ENCODE peak calls at places on chromosomes 11 and 22, in six cellular contexts. One of them, this sample, is unnamed.
A peak's percentile ranks its signal among the peaks of the same experiment; 100 is the strongest.

GRCh38 chr22:20666560-20666959 is 107.4 kb upstream of the SERPIND1 start:
- DNase-seq in heart right ventricle: no peak
- DNase-seq in fibroblast of lung: no peak
- DNase-seq in left ventricle myocardium inferior: no peak
- DNase-seq in neuronal stem cell: no peak
- DNase-seq in lower lobe of right lung: no peak
- DNase-seq in this sample: no peak

GRCh38 chr22:50459443-50460140 is 15.2 kb downstream of the SBF1 start:
- DNase-seq in heart right ventricle: no peak
- DNase-seq in fibroblast of lung: no peak
- DNase-seq in left ventricle myocardium inferior: no peak
- DNase-seq in neuronal stem cell: no peak
- DNase-seq in lower lobe of right lung: no peak
- DNase-seq in this sample: no peak

GRCh38 chr22:48802576-48802975 is 1025.1 kb downstream of the BRD1 start:
- DNase-seq in heart right ventricle: no peak
- DNase-seq in fibroblast of lung: no peak
- DNase-seq in left ventricle myocardium inferior: no peak
- DNase-seq in neuronal stem cell: no peak
- DNase-seq in lower lobe of right lung: no peak
- DNase-seq in this sample: peak; percentile 40

GRCh38 chr22:48431536-48432315 is 1395.9 kb downstream of the BRD1 start:
- DNase-seq in heart right ventricle: no peak
- DNase-seq in fibroblast of lung: no peak
- DNase-seq in left ventricle myocardium inferior: no peak
- DNase-seq in neuronal stem cell: no peak
- DNase-seq in lower lobe of right lung: no peak
- DNase-seq in this sample: no peak

GRCh38 chr11:28110108-28110838 is 2.1 kb downstream of the METTL15 start:
- DNase-seq in heart right ventricle: peak; percentile 67
- DNase-seq in fibroblast of lung: peak; percentile 80
- DNase-seq in left ventricle myocardium inferior: peak; percentile 68
- DNase-seq in neuronal stem cell: peak; percentile 35
- DNase-seq in lower lobe of right lung: peak; percentile 79
- DNase-seq in this sample: peak; percentile 88

GRCh38 chr11:2088284-2088683 is 50.9 kb downstream of the IGF2 start:
- DNase-seq in heart right ventricle: no peak
- DNase-seq in fibroblast of lung: no peak
- DNase-seq in left ventricle myocardium inferior: no peak
- DNase-seq in neuronal stem cell: no peak
- DNase-seq in lower lobe of right lung: peak; percentile 19
- DNase-seq in this sample: no peak

GRCh38 chr22:36081023-36081431 is 52.4 kb upstream of the RBFOX2 start:
- DNase-seq in heart right ventricle: no peak
- DNase-seq in fibroblast of lung: peak; percentile 96
- DNase-seq in left ventricle myocardium inferior: no peak
- DNase-seq in neuronal stem cell: no peak
- DNase-seq in lower lobe of right lung: no peak
- DNase-seq in this sample: no peak

GRCh38 chr22:39839917-39840510 is 53.5 kb downstream of the ENTHD1 start:
- DNase-seq in heart right ventricle: no peak
- DNase-seq in fibroblast of lung: no peak
- DNase-seq in left ventricle myocardium inferior: no peak
- DNase-seq in neuronal stem cell: no peak
- DNase-seq in lower lobe of right lung: no peak
- DNase-seq in this sample: no peak

GRCh38 chr11:12507391-12507790 is 130.0 kb downstream of the PARVA start:
- DNase-seq in heart right ventricle: no peak
- DNase-seq in fibroblast of lung: no peak
- DNase-seq in left ventricle myocardium inferior: no peak
- DNase-seq in neuronal stem cell: no peak
- DNase-seq in lower lobe of right lung: no peak
- DNase-seq in this sample: no peak

GRCh38 chr22:40024201-40025061 is 29.7 kb downstream of the FAM83F start:
- DNase-seq in heart right ventricle: peak; percentile 68
- DNase-seq in fibroblast of lung: peak; percentile 53
- DNase-seq in left ventricle myocardium inferior: peak; percentile 63
- DNase-seq in neuronal stem cell: peak; percentile 67
- DNase-seq in lower lobe of right lung: peak; percentile 82
- DNase-seq in this sample: peak; percentile 43

GRCh38 chr11:72229925-72230763 is 5.6 kb downstream of the INPPL1 start:
- DNase-seq in heart right ventricle: no peak
- DNase-seq in fibroblast of lung: no peak
- DNase-seq in left ventricle myocardium inferior: no peak
- DNase-seq in neuronal stem cell: no peak
- DNase-seq in lower lobe of right lung: no peak
- DNase-seq in this sample: peak; percentile 70

GRCh38 chr11:57426754-57427691 is at the start of gene SLC43A3:
- DNase-seq in heart right ventricle: peak; percentile 77
- DNase-seq in fibroblast of lung: peak; percentile 92
- DNase-seq in left ventricle myocardium inferior: peak; percentile 75
- DNase-seq in neuronal stem cell: peak; percentile 17
- DNase-seq in lower lobe of right lung: peak; percentile 80
- DNase-seq in this sample: peak; percentile 45

GRCh38 chr11:24093410-24093809 is 403.4 kb upstream of the LUZP2 start:
- DNase-seq in heart right ventricle: no peak
- DNase-seq in fibroblast of lung: no peak
- DNase-seq in left ventricle myocardium inferior: no peak
- DNase-seq in neuronal stem cell: no peak
- DNase-seq in lower lobe of right lung: no peak
- DNase-seq in this sample: no peak

GRCh38 chr11:29452131-29452530 is 564.7 kb downstream of the KCNA4 start:
- DNase-seq in heart right ventricle: no peak
- DNase-seq in fibroblast of lung: peak; percentile 82
- DNase-seq in left ventricle myocardium inferior: no peak
- DNase-seq in neuronal stem cell: no peak
- DNase-seq in lower lobe of right lung: no peak
- DNase-seq in this sample: no peak

GRCh38 chr11:46369458-46370152 is 11.9 kb upstream of the MDK start:
- DNase-seq in heart right ventricle: peak; percentile 56
- DNase-seq in fibroblast of lung: peak; percentile 72
- DNase-seq in left ventricle myocardium inferior: no peak
- DNase-seq in neuronal stem cell: no peak
- DNase-seq in lower lobe of right lung: no peak
- DNase-seq in this sample: no peak

GRCh38 chr11:19208959-19209568 is 7.3 kb upstream of the CSRP3 start:
- DNase-seq in heart right ventricle: no peak
- DNase-seq in fibroblast of lung: no peak
- DNase-seq in left ventricle myocardium inferior: no peak
- DNase-seq in neuronal stem cell: no peak
- DNase-seq in lower lobe of right lung: no peak
- DNase-seq in this sample: no peak

GRCh38 chr11:69096473-69096872 is 47.7 kb downstream of the TPCN2 start:
- DNase-seq in heart right ventricle: no peak
- DNase-seq in fibroblast of lung: no peak
- DNase-seq in left ventricle myocardium inferior: no peak
- DNase-seq in neuronal stem cell: no peak
- DNase-seq in lower lobe of right lung: no peak
- DNase-seq in this sample: no peak

GRCh38 chr11:8773916-8774537 is 91.4 kb downstream of the RPL27A start:
- DNase-seq in heart right ventricle: no peak
- DNase-seq in fibroblast of lung: no peak
- DNase-seq in left ventricle myocardium inferior: no peak
- DNase-seq in neuronal stem cell: no peak
- DNase-seq in lower lobe of right lung: no peak
- DNase-seq in this sample: no peak

GRCh38 chr11:70912226-70912840 is 340.0 kb downstream of the SHANK2 start:
- DNase-seq in heart right ventricle: no peak
- DNase-seq in fibroblast of lung: peak; percentile 54
- DNase-seq in left ventricle myocardium inferior: no peak
- DNase-seq in neuronal stem cell: no peak
- DNase-seq in lower lobe of right lung: no peak
- DNase-seq in this sample: no peak

GRCh38 chr11:2390871-2391662 is 9.5 kb upstream of the TSSC4 start:
- DNase-seq in heart right ventricle: no peak
- DNase-seq in fibroblast of lung: peak; percentile 85
- DNase-seq in left ventricle myocardium inferior: no peak
- DNase-seq in neuronal stem cell: no peak
- DNase-seq in lower lobe of right lung: no peak
- DNase-seq in this sample: peak; percentile 74

GRCh38 chr11:77668760-77669159 is 31.2 kb upstream of the CLNS1A start:
- DNase-seq in heart right ventricle: no peak
- DNase-seq in fibroblast of lung: peak; percentile 68
- DNase-seq in left ventricle myocardium inferior: no peak
- DNase-seq in neuronal stem cell: no peak
- DNase-seq in lower lobe of right lung: no peak
- DNase-seq in this sample: no peak

GRCh38 chr11:135002236-135002635 is 590.2 kb upstream of the B3GAT1 start:
- DNase-seq in heart right ventricle: no peak
- DNase-seq in fibroblast of lung: no peak
- DNase-seq in left ventricle myocardium inferior: no peak
- DNase-seq in neuronal stem cell: no peak
- DNase-seq in lower lobe of right lung: no peak
- DNase-seq in this sample: no peak

GRCh38 chr11:128207861-128208321 is 379.5 kb downstream of the ETS1 start:
- DNase-seq in heart right ventricle: no peak
- DNase-seq in fibroblast of lung: peak; percentile 97
- DNase-seq in left ventricle myocardium inferior: no peak
- DNase-seq in neuronal stem cell: no peak
- DNase-seq in lower lobe of right lung: no peak
- DNase-seq in this sample: no peak

GRCh38 chr11:74019860-74020259 is 11.0 kb upstream of the UCP3 start:
- DNase-seq in heart right ventricle: no peak
- DNase-seq in fibroblast of lung: peak; percentile 71
- DNase-seq in left ventricle myocardium inferior: no peak
- DNase-seq in neuronal stem cell: no peak
- DNase-seq in lower lobe of right lung: no peak
- DNase-seq in this sample: no peak

GRCh38 chr11:58513747-58514367 is 6.0 kb upstream of the OR5B21 start:
- DNase-seq in heart right ventricle: no peak
- DNase-seq in fibroblast of lung: peak; percentile 50
- DNase-seq in left ventricle myocardium inferior: no peak
- DNase-seq in neuronal stem cell: peak; percentile 56
- DNase-seq in lower lobe of right lung: no peak
- DNase-seq in this sample: peak; percentile 60

DNA sequence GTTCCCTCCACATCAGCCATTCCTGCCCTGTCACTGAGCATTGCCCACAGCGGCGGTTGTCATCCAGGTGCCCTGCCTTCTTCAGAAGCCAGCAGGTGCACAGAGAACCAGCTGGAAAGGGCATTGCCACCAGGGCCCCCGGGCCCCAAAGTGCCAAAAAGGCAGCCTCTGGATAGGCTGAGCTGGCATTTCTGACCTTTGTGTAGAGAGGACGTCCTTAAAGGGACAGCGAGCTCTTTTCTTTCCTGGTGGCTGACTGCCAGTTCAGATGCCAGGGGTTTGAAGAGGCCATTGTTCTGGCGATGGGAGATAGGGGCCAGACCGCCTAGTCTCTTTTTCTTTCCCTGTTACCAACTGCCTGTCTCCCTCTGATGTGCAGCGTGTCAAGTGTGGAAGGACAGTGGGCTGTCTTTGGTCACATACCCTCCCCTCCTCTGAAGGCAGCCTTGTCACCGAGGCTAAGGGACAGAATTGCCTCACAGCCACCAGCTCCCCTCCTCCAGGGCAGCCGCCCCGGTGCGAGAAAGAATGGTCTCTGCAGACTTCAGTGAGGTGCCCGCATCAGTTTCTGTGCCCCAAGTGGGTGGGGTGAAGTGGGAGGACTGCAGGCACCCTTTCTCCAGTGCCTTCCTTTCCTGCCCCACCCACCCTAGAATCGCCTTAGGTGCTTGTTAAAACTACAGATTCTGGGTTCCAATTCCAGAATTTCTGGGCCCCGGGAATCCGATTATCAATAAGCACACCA is 109.6 kb downstream of the SCN3B start:
- DNase-seq in heart right ventricle: no peak
- DNase-seq in fibroblast of lung: no peak
- DNase-seq in left ventricle myocardium inferior: peak; percentile 23
- DNase-seq in neuronal stem cell: no peak
- DNase-seq in lower lobe of right lung: no peak
- DNase-seq in this sample: no peak
- H3K4me1 ChIP-seq in heart right ventricle: peaks cover 14% of the 10 kb centered on the region
- H3K4me1 ChIP-seq in fibroblast of lung: peaks cover 9% of the 10 kb centered on the region
- H3K4me1 ChIP-seq in left ventricle myocardium inferior: peaks cover 27% of the 10 kb centered on the region
- H3K4me1 ChIP-seq in neuronal stem cell: no peaks in the 10 kb centered on the region
- H3K4me1 ChIP-seq in lower lobe of right lung: no peaks in the 10 kb centered on the region
- H3K4me1 ChIP-seq in this sample: no peaks in the 10 kb centered on the region

GRCh38 chr11:126725043-126725442 is 275.5 kb downstream of the KIRREL3 start:
- DNase-seq in heart right ventricle: no peak
- DNase-seq in fibroblast of lung: no peak
- DNase-seq in left ventricle myocardium inferior: no peak
- DNase-seq in neuronal stem cell: no peak
- DNase-seq in lower lobe of right lung: no peak
- DNase-seq in this sample: no peak

GRCh38 chr11:126727381-126727780 is 273.2 kb downstream of the KIRREL3 start:
- DNase-seq in heart right ventricle: no peak
- DNase-seq in fibroblast of lung: peak; percentile 54
- DNase-seq in left ventricle myocardium inferior: no peak
- DNase-seq in neuronal stem cell: no peak
- DNase-seq in lower lobe of right lung: no peak
- DNase-seq in this sample: no peak

GRCh38 chr11:126723665-126724045 is 276.9 kb downstream of the KIRREL3 start:
- DNase-seq in heart right ventricle: no peak
- DNase-seq in fibroblast of lung: peak; percentile 56
- DNase-seq in left ventricle myocardium inferior: no peak
- DNase-seq in neuronal stem cell: no peak
- DNase-seq in lower lobe of right lung: no peak
- DNase-seq in this sample: no peak

GRCh38 chr11:126722956-126723664 is 277.5 kb downstream of the KIRREL3 start:
- DNase-seq in heart right ventricle: no peak
- DNase-seq in fibroblast of lung: no peak
- DNase-seq in left ventricle myocardium inferior: no peak
- DNase-seq in neuronal stem cell: no peak
- DNase-seq in lower lobe of right lung: no peak
- DNase-seq in this sample: no peak

DNA sequence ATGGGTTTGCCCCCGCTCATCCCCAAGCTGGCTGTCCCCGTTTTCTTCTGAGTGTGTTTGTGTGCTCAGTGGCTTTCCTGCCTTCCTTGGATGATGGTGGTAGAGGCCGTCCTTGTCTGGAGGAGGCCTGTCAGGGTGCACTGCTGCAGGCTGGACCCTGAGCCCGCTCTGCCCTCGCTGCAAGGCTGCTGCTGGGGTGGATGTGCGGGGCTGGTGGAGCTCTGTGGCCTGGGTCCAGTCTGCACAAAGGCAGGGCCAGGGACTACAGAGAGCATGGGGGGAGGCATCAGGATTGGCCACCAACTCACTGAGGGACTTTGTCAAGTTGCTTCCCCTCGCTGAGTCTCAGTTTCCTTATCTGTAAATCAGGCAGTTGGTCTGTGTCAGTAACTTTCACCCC is 275.0 kb downstream of the KIRREL3 start:
- DNase-seq in heart right ventricle: no peak
- DNase-seq in fibroblast of lung: no peak
- DNase-seq in left ventricle myocardium inferior: no peak
- DNase-seq in neuronal stem cell: no peak
- DNase-seq in lower lobe of right lung: no peak
- DNase-seq in this sample: no peak
- H3K27me3 ChIP-seq in heart right ventricle: no peaks in the 10 kb centered on the region
- H3K27me3 ChIP-seq in fibroblast of lung: no peaks in the 10 kb centered on the region
- H3K27me3 ChIP-seq in left ventricle myocardium inferior: peaks cover 48% of the 10 kb centered on the region
- H3K27me3 ChIP-seq in neuronal stem cell: no peaks in the 10 kb centered on the region
- H3K27me3 ChIP-seq in lower lobe of right lung: no peaks in the 10 kb centered on the region
- H3K27me3 ChIP-seq in this sample: no peaks in the 10 kb centered on the region

GRCh38 chr22:47232753-47233152 is 470.3 kb downstream of the TBC1D22A start:
- DNase-seq in heart right ventricle: no peak
- DNase-seq in fibroblast of lung: no peak
- DNase-seq in left ventricle myocardium inferior: no peak
- DNase-seq in neuronal stem cell: no peak
- DNase-seq in lower lobe of right lung: no peak
- DNase-seq in this sample: no peak
- H3K9me3 ChIP-seq in heart right ventricle: peaks cover 26% of the 10 kb centered on the region
- H3K9me3 ChIP-seq in fibroblast of lung: no peaks in the 10 kb centered on the region
- H3K9me3 ChIP-seq in left ventricle myocardium inferior: peaks cover 40% of the 10 kb centered on the region
- H3K9me3 ChIP-seq in neuronal stem cell: peaks cover 43% of the 10 kb centered on the region
- H3K9me3 ChIP-seq in lower lobe of right lung: peaks cover 5% of the 10 kb centered on the region
- H3K9me3 ChIP-seq in this sample: no peaks in the 10 kb centered on the region

GRCh38 chr22:22023581-22024137 is 41.1 kb upstream of the TOP3B start:
- DNase-seq in heart right ventricle: no peak
- DNase-seq in fibroblast of lung: no peak
- DNase-seq in left ventricle myocardium inferior: no peak
- DNase-seq in neuronal stem cell: no peak
- DNase-seq in lower lobe of right lung: no peak
- DNase-seq in this sample: no peak
- H3K4me1 ChIP-seq in heart right ventricle: no peaks in the 10 kb centered on the region
- H3K4me1 ChIP-seq in fibroblast of lung: no peaks in the 10 kb centered on the region
- H3K4me1 ChIP-seq in left ventricle myocardium inferior: no peaks in the 10 kb centered on the region
- H3K4me1 ChIP-seq in neuronal stem cell: peaks cover 5% of the 10 kb centered on the region
- H3K4me1 ChIP-seq in lower lobe of right lung: no peaks in the 10 kb centered on the region
- H3K4me1 ChIP-seq in this sample: no peaks in the 10 kb centered on the region